ENCODE peak calls at places on chromosome 16, in nine cellular contexts. O is upper lobe of left lung, L is sigmoid colon, J is bronchial epithelial cell, N is AG04450, W is H9, A is cardiac muscle cell, S is upper lobe of right lung, C is dorsolateral prefrontal cortex. Q is an unnamed sample.

GRCh38 chr16:75289189-75289588 is 37.8 kb upstream of the BCAR1 start:
- DNase-seq in W (no peak), O (no peak), L (no peak), A (peak; percentile 26), C (no peak), S (no peak), J (peak; percentile 28), N (no peak), Q (no peak)

GRCh38 chr16:57677622-57678369 is 9.7 kb downstream of the ADGRG3 start:
- DNase-seq in A (no peak), J (peak; percentile 53), O (no peak), W (no peak), N (no peak), C (no peak), L (peak; percentile 56), S (no peak), Q (no peak)

GRCh38 chr16:48350716-48351115 is 34.5 kb downstream of the SIAH1 start:
- DNase-seq in J (peak; percentile 68), A (no peak), C (peak; percentile 19), W (no peak), S (no peak), N (no peak), O (no peak), L (no peak), Q (no peak)

GRCh38 chr16:21156767-21157467 is 1.6 kb upstream of the LDAF1 start:
- DNase-seq in N (no peak), S (no peak), W (peak; percentile 63), O (no peak), J (peak; percentile 73), C (no peak), A (peak; percentile 74), L (peak; percentile 69), Q (peak; percentile 44)

GRCh38 chr16:50553182-50553710 is 5.0 kb downstream of the NKD1 start:
- DNase-seq in O (no peak), A (no peak), S (no peak), L (no peak), C (no peak), N (no peak), J (no peak), W (no peak), Q (no peak)

GRCh38 chr16:85605051-85605911 is 7.8 kb upstream of the GSE1 start:
- DNase-seq in L (no peak), W (no peak), A (no peak), C (no peak), J (no peak), O (peak; percentile 30), S (no peak), N (no peak), Q (no peak)

GRCh38 chr16:49282690-49283375 is 1.2 kb upstream of the CBLN1 start:
- DNase-seq in L (no peak), A (peak; percentile 76), S (no peak), C (peak; percentile 14), O (no peak), N (no peak), J (no peak), W (peak; percentile 80), Q (no peak)

GRCh38 chr16:77307764-77308561 is 108.8 kb downstream of the SYCE1L start:
- DNase-seq in O (no peak), W (no peak), C (no peak), J (peak; percentile 100), L (no peak), A (no peak), S (no peak), N (no peak), Q (peak; percentile 76)

GRCh38 chr16:85005278-85006069 is 5.9 kb downstream of the ZDHHC7 start:
- DNase-seq in S (no peak), N (no peak), L (peak; percentile 90), C (no peak), A (no peak), O (no peak), J (peak; percentile 87), W (no peak), Q (no peak)

DNA sequence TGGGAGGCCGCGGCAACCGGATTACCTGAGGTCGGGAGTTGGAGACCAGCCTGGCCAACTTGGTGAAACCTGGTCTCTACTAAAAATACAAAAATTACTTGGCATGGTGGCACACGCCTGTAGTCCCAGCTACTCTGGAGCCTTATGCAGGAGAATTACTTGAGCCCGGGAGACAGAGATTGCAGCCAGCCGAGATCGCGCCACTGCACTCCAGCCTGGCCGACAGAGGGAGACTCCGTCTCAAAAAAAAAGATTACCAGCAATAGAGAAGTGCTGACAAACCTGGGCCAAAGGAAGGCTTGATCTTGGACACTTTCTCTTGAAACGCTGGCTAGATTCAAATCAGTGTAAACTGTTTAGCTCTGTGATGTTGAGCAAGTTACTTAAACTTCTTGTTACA is 4.3 kb downstream of the MT1H start:
- DNase-seq in N (no peak), S (no peak), W (peak; percentile 67), L (no peak), J (peak; percentile 35), A (peak; percentile 45), O (no peak), C (no peak), Q (no peak)
- H3K27me3 ChIP-seq in N (peaks cover 42% of the 10 kb centered on the region), S (peaks cover 48% of the 10 kb centered on the region), W (peaks cover 22% of the 10 kb centered on the region), L (peaks cover 5% of the 10 kb centered on the region), J (peaks cover 11% of the 10 kb centered on the region), A (peaks cover 97% of the 10 kb centered on the region), O (peaks cover 19% of the 10 kb centered on the region), C (peaks cover 18% of the 10 kb centered on the region), Q (peaks cover 27% of the 10 kb centered on the region)

GRCh38 chr16:16167927-16168326 is 55.4 kb downstream of the ABCC6 start:
- DNase-seq in L (no peak), S (peak; percentile 38), J (no peak), O (no peak), A (no peak), N (no peak), W (no peak), C (no peak), Q (no peak)
- TF ChIP-seq CTCF in L (no peak), S (no peak), J (no peak), O (no peak), A (no peak), N (no peak), W (peak; percentile 22), C (no peak), Q (no peak)

GRCh38 chr16:54284931-54285413 is 1.6 kb downstream of the IRX3 start:
- DNase-seq in C (no peak), L (no peak), O (no peak), A (peak; percentile 50), S (peak; percentile 73), W (peak; percentile 43), N (no peak), J (no peak), Q (no peak)
- H3K27me3 ChIP-seq in C (peaks cover 97% of the 10 kb centered on the region), L (peaks cover 76% of the 10 kb centered on the region), O (peaks cover 37% of the 10 kb centered on the region), A (peaks cover 5% of the 10 kb centered on the region), S (peaks cover 63% of the 10 kb centered on the region), W (peaks cover 72% of the 10 kb centered on the region), N (peaks cover 84% of the 10 kb centered on the region), J (no peaks in the 10 kb centered on the region), Q (peaks cover 68% of the 10 kb centered on the region)

DNA sequence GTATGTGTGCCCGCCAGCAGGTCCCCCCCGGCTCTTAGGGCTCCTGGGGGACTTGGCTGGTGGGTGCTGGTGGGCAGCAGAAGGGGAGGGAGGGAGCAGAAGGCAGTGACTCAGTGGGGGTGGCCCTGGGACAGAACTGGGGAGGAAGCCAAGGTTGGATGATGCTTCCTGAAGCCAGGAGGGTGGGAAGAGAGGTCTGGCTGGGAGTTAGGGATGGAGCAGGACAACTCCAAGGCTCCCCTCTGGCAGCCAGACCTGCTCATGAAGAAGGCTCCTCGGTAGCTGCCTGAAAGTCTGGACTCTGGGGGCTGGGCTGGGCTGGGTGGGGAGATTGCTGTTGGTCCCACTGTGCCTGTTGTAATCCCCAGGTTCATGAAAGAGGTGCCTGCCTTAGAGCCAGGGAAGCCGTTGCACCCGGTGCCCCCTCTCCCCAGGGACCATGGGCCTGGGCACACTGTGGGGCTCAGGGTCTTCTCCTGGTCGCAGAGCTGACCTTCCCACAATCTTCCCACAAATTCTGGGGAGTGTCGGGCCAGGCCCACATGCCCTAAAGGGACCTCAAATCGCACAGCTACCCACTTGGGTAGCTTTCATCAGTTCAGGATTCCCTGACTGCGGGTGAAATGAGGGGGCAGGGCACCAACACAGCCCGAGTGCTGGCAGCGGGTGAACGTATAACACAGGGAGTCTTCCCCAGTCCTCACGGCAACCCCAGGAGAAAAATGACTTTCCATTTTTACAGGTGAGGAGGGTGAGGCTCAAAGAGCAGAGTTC is 1.1 kb upstream of the PLEKHG4 start:
- DNase-seq in C (no peak), J (peak; percentile 76), A (no peak), W (no peak), L (no peak), N (no peak), O (no peak), S (no peak), Q (peak; percentile 60)
- TF ChIP-seq CTCF in C (no peak), J (no peak), A (no peak), W (no peak), L (no peak), N (no peak), O (no peak), S (no peak), Q (no peak)

GRCh38 chr16:3047387-3047720 is 993 bp downstream of the MMP25 start:
- DNase-seq in L (no peak), O (no peak), W (no peak), C (no peak), N (no peak), S (no peak), J (no peak), A (no peak), Q (no peak)

GRCh38 chr16:3044708-3045107 is 1.7 kb upstream of the MMP25 start:
- DNase-seq in W (no peak), S (no peak), C (no peak), A (no peak), N (no peak), J (no peak), L (no peak), O (no peak), Q (no peak)

GRCh38 chr16:3049921-3050481 is 3.6 kb downstream of the MMP25 start:
- DNase-seq in S (no peak), N (no peak), A (no peak), O (no peak), J (no peak), C (no peak), W (no peak), L (no peak), Q (no peak)

GRCh38 chr16:3045758-3046505 is 429 bp upstream of the MMP25 start:
- DNase-seq in J (no peak), A (peak; percentile 40), L (no peak), N (no peak), W (peak; percentile 66), S (peak; percentile 75), O (peak; percentile 54), C (no peak), Q (no peak)

DNA sequence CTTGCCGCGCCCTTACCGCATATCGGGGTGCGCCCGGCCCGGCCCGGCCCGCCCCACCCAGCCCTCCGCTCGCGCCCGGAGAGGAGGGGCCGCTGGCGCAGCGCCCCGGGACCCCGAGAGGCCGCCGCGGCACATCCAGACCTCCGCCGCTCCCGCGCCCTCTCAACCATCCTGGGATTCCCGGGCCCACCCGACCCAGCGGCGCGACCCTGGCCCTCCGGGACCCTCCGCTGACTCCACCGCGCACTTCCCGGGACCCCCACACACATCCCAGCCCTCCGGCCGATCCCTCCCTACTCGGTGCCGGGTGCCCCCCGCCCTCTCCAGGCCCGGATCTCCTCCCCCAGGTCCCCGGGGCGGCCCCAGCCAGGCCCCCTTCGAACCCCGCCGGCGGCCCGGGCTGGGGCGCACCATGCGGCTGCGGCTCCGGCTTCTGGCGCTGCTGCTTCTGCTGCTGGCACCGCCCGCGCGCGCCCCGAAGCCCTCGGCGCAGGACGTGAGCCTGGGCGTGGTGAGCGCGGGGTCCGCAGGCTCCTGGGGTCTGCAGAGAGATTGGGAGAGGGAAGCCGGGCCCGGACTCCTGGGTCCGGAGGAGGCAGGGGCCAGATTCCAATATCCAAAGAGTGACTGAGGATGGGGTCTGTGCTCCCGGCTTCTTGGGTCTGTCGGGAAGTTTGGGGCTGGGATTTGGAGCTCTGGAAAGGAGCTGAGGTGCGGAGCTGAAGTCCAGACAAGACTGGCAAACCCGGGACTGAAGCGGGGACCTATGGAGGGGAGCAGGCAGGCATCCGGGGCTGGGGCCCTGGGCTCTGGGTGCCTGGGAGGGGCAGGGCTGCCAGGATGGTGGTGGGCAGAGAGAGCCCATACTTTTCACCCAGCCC is at the start of gene MMP25:
- DNase-seq in S (no peak), J (no peak), A (no peak), W (no peak), N (no peak), L (no peak), C (no peak), O (no peak), Q (no peak)
- H3K27me3 ChIP-seq in S (peaks cover 70% of the 10 kb centered on the region), J (peaks cover 10% of the 10 kb centered on the region), A (peaks cover 71% of the 10 kb centered on the region), W (no peaks in the 10 kb centered on the region), N (peaks cover 62% of the 10 kb centered on the region), L (peaks cover 38% of the 10 kb centered on the region), C (peaks cover 58% of the 10 kb centered on the region), O (peaks cover 36% of the 10 kb centered on the region), Q (peaks cover 11% of the 10 kb centered on the region)